ENCODE peak calls at places on chromosome 4, in eight cellular contexts. One of them, this sample, is unnamed.

GRCh38 chr4:43776371-43776770 is 672.2 kb downstream of the KCTD8 start:
- DNase-seq in endothelial cell of umbilical vein: peak; percentile 24
- DNase-seq in sigmoid colon: no peak
- DNase-seq in heart left ventricle: no peak
- DNase-seq in ovary: no peak
- DNase-seq in adrenal gland: no peak
- DNase-seq in stomach: no peak
- DNase-seq in thyroid gland: no peak
- DNase-seq in this sample: no peak

GRCh38 chr4:7852568-7853185 is 87.0 kb downstream of the AFAP1 start:
- DNase-seq in heart left ventricle: no peak
- DNase-seq in adrenal gland: no peak
- DNase-seq in sigmoid colon: peak; percentile 66
- DNase-seq in ovary: no peak
- DNase-seq in thyroid gland: peak; percentile 15
- DNase-seq in stomach: no peak
- DNase-seq in endothelial cell of umbilical vein: no peak
- DNase-seq in this sample: no peak

GRCh38 chr4:83320548-83320947 is 14.1 kb downstream of the HPSE start:
- DNase-seq in thyroid gland: peak; percentile 28
- DNase-seq in endothelial cell of umbilical vein: peak; percentile 91
- DNase-seq in sigmoid colon: peak; percentile 78
- DNase-seq in adrenal gland: peak; percentile 72
- DNase-seq in heart left ventricle: peak; percentile 80
- DNase-seq in stomach: peak; percentile 28
- DNase-seq in ovary: peak; percentile 23
- DNase-seq in this sample: peak; percentile 50

GRCh38 chr4:187666634-187667033 is 328.9 kb upstream of the ZFP42 start:
- DNase-seq in adrenal gland: no peak
- DNase-seq in heart left ventricle: no peak
- DNase-seq in stomach: no peak
- DNase-seq in thyroid gland: no peak
- DNase-seq in ovary: no peak
- DNase-seq in endothelial cell of umbilical vein: no peak
- DNase-seq in sigmoid colon: no peak
- DNase-seq in this sample: no peak

GRCh38 chr4:173039617-173040176 is 128.9 kb upstream of the GALNT7 start:
- DNase-seq in stomach: no peak
- DNase-seq in heart left ventricle: no peak
- DNase-seq in adrenal gland: no peak
- DNase-seq in ovary: no peak
- DNase-seq in endothelial cell of umbilical vein: no peak
- DNase-seq in thyroid gland: no peak
- DNase-seq in sigmoid colon: no peak
- DNase-seq in this sample: no peak

GRCh38 chr4:77852892-77853495 is 9.6 kb upstream of the MRPL1 start:
- DNase-seq in stomach: no peak
- DNase-seq in ovary: no peak
- DNase-seq in thyroid gland: no peak
- DNase-seq in adrenal gland: no peak
- DNase-seq in endothelial cell of umbilical vein: no peak
- DNase-seq in sigmoid colon: no peak
- DNase-seq in heart left ventricle: no peak
- DNase-seq in this sample: no peak

GRCh38 chr4:114187592-114187991 is 208.1 kb upstream of the ARSJ start:
- DNase-seq in stomach: no peak
- DNase-seq in ovary: no peak
- DNase-seq in heart left ventricle: no peak
- DNase-seq in adrenal gland: no peak
- DNase-seq in endothelial cell of umbilical vein: no peak
- DNase-seq in sigmoid colon: no peak
- DNase-seq in thyroid gland: no peak
- DNase-seq in this sample: no peak

GRCh38 chr4:34953145-34953799 is 1291.0 kb downstream of the ARAP2 start:
- DNase-seq in ovary: no peak
- DNase-seq in adrenal gland: no peak
- DNase-seq in heart left ventricle: no peak
- DNase-seq in sigmoid colon: peak; percentile 32
- DNase-seq in thyroid gland: no peak
- DNase-seq in endothelial cell of umbilical vein: no peak
- DNase-seq in stomach: no peak
- DNase-seq in this sample: no peak

GRCh38 chr4:87555751-87556619 is 26.8 kb upstream of the SPARCL1 start:
- DNase-seq in stomach: no peak
- DNase-seq in adrenal gland: peak; percentile 77
- DNase-seq in ovary: no peak
- DNase-seq in thyroid gland: no peak
- DNase-seq in heart left ventricle: no peak
- DNase-seq in endothelial cell of umbilical vein: peak; percentile 24
- DNase-seq in sigmoid colon: no peak
- DNase-seq in this sample: no peak

GRCh38 chr4:25670991-25671390 is 15.3 kb downstream of the SLC34A2 start:
- DNase-seq in stomach: no peak
- DNase-seq in endothelial cell of umbilical vein: no peak
- DNase-seq in sigmoid colon: no peak
- DNase-seq in heart left ventricle: no peak
- DNase-seq in thyroid gland: no peak
- DNase-seq in adrenal gland: no peak
- DNase-seq in ovary: no peak
- DNase-seq in this sample: no peak

GRCh38 chr4:63578383-63578782 is 830.9 kb downstream of the TECRL start:
- DNase-seq in stomach: no peak
- DNase-seq in thyroid gland: no peak
- DNase-seq in heart left ventricle: no peak
- DNase-seq in adrenal gland: no peak
- DNase-seq in endothelial cell of umbilical vein: no peak
- DNase-seq in sigmoid colon: no peak
- DNase-seq in ovary: no peak
- DNase-seq in this sample: no peak

GRCh38 chr4:4574792-4575191 is 32.9 kb upstream of the STX18 start:
- DNase-seq in endothelial cell of umbilical vein: peak; percentile 77
- DNase-seq in ovary: peak; percentile 61
- DNase-seq in thyroid gland: peak; percentile 63
- DNase-seq in stomach: no peak
- DNase-seq in adrenal gland: peak; percentile 88
- DNase-seq in heart left ventricle: peak; percentile 69
- DNase-seq in sigmoid colon: no peak
- DNase-seq in this sample: no peak

GRCh38 chr4:78779280-78779679 is 3.1 kb downstream of the BMP2K start:
- DNase-seq in thyroid gland: no peak
- DNase-seq in heart left ventricle: no peak
- DNase-seq in stomach: no peak
- DNase-seq in adrenal gland: no peak
- DNase-seq in endothelial cell of umbilical vein: no peak
- DNase-seq in sigmoid colon: no peak
- DNase-seq in ovary: no peak
- DNase-seq in this sample: no peak

GRCh38 chr4:173505924-173506779 is 23.9 kb downstream of the HAND2 start:
- DNase-seq in sigmoid colon: peak; percentile 90
- DNase-seq in heart left ventricle: peak; percentile 73
- DNase-seq in thyroid gland: no peak
- DNase-seq in ovary: peak; percentile 65
- DNase-seq in adrenal gland: no peak
- DNase-seq in stomach: peak; percentile 59
- DNase-seq in endothelial cell of umbilical vein: peak; percentile 25
- DNase-seq in this sample: no peak

GRCh38 chr4:128583753-128584712 is 225.5 kb upstream of the JADE1 start:
- DNase-seq in ovary: no peak
- DNase-seq in endothelial cell of umbilical vein: no peak
- DNase-seq in thyroid gland: peak; percentile 85
- DNase-seq in heart left ventricle: peak; percentile 73
- DNase-seq in sigmoid colon: no peak
- DNase-seq in stomach: peak; percentile 88
- DNase-seq in adrenal gland: peak; percentile 34
- DNase-seq in this sample: no peak

GRCh38 chr4:180234730-180235129 is 2008.5 kb upstream of the TENM3 start:
- DNase-seq in ovary: no peak
- DNase-seq in stomach: no peak
- DNase-seq in endothelial cell of umbilical vein: no peak
- DNase-seq in heart left ventricle: no peak
- DNase-seq in thyroid gland: no peak
- DNase-seq in sigmoid colon: no peak
- DNase-seq in adrenal gland: no peak
- DNase-seq in this sample: no peak

GRCh38 chr4:148299337-148299736 is 142.9 kb downstream of the NR3C2 start:
- DNase-seq in sigmoid colon: no peak
- DNase-seq in heart left ventricle: no peak
- DNase-seq in stomach: no peak
- DNase-seq in ovary: no peak
- DNase-seq in thyroid gland: no peak
- DNase-seq in endothelial cell of umbilical vein: no peak
- DNase-seq in adrenal gland: no peak
- DNase-seq in this sample: no peak

GRCh38 chr4:158826882-158827281 is 58.1 kb downstream of the FNIP2 start:
- DNase-seq in adrenal gland: no peak
- DNase-seq in ovary: no peak
- DNase-seq in stomach: peak; percentile 63
- DNase-seq in heart left ventricle: no peak
- DNase-seq in thyroid gland: peak; percentile 39
- DNase-seq in sigmoid colon: no peak
- DNase-seq in endothelial cell of umbilical vein: peak; percentile 68
- DNase-seq in this sample: no peak

GRCh38 chr4:77220841-77221613 is 64.0 kb downstream of the CCNG2 start:
- DNase-seq in endothelial cell of umbilical vein: no peak
- DNase-seq in stomach: no peak
- DNase-seq in ovary: no peak
- DNase-seq in adrenal gland: peak; percentile 75
- DNase-seq in heart left ventricle: no peak
- DNase-seq in sigmoid colon: no peak
- DNase-seq in thyroid gland: peak; percentile 21
- DNase-seq in this sample: peak; percentile 49

GRCh38 chr4:24477919-24478318 is 106.4 kb downstream of the DHX15 start:
- DNase-seq in heart left ventricle: peak; percentile 67
- DNase-seq in sigmoid colon: peak; percentile 80
- DNase-seq in ovary: peak; percentile 19
- DNase-seq in adrenal gland: no peak
- DNase-seq in endothelial cell of umbilical vein: peak; percentile 21
- DNase-seq in stomach: no peak
- DNase-seq in thyroid gland: peak; percentile 23
- DNase-seq in this sample: no peak
- H3K4me3 ChIP-seq in heart left ventricle: no peak overlapping the region
- H3K4me3 ChIP-seq in sigmoid colon: no peak overlapping the region
- H3K4me3 ChIP-seq in ovary: no peak overlapping the region
- H3K4me3 ChIP-seq in adrenal gland: no peak overlapping the region
- H3K4me3 ChIP-seq in endothelial cell of umbilical vein: no peak overlapping the region
- H3K4me3 ChIP-seq in stomach: no peak overlapping the region
- H3K4me3 ChIP-seq in thyroid gland: no peak overlapping the region
- H3K4me3 ChIP-seq in this sample: no peak overlapping the region

GRCh38 chr4:142311916-142312315 is 534.2 kb downstream of the INPP4B start:
- DNase-seq in thyroid gland: no peak
- DNase-seq in sigmoid colon: no peak
- DNase-seq in endothelial cell of umbilical vein: no peak
- DNase-seq in ovary: no peak
- DNase-seq in adrenal gland: no peak
- DNase-seq in stomach: no peak
- DNase-seq in heart left ventricle: no peak
- DNase-seq in this sample: no peak

GRCh38 chr4:142309772-142310171 is 536.3 kb downstream of the INPP4B start:
- DNase-seq in endothelial cell of umbilical vein: no peak
- DNase-seq in ovary: no peak
- DNase-seq in adrenal gland: no peak
- DNase-seq in sigmoid colon: no peak
- DNase-seq in heart left ventricle: no peak
- DNase-seq in thyroid gland: no peak
- DNase-seq in stomach: no peak
- DNase-seq in this sample: no peak

GRCh38 chr4:142312391-142312790 is 533.7 kb downstream of the INPP4B start:
- DNase-seq in adrenal gland: no peak
- DNase-seq in ovary: no peak
- DNase-seq in stomach: no peak
- DNase-seq in endothelial cell of umbilical vein: no peak
- DNase-seq in heart left ventricle: no peak
- DNase-seq in sigmoid colon: no peak
- DNase-seq in thyroid gland: no peak
- DNase-seq in this sample: no peak

GRCh38 chr4:142307857-142308256 is 538.2 kb downstream of the INPP4B start:
- DNase-seq in heart left ventricle: no peak
- DNase-seq in adrenal gland: no peak
- DNase-seq in thyroid gland: no peak
- DNase-seq in stomach: no peak
- DNase-seq in sigmoid colon: no peak
- DNase-seq in ovary: no peak
- DNase-seq in endothelial cell of umbilical vein: no peak
- DNase-seq in this sample: no peak
- TF ChIP-seq CTCF in heart left ventricle: no peak
- TF ChIP-seq CTCF in adrenal gland: no peak
- TF ChIP-seq CTCF in thyroid gland: no peak
- TF ChIP-seq CTCF in stomach: no peak
- TF ChIP-seq CTCF in sigmoid colon: no peak
- TF ChIP-seq CTCF in ovary: no peak
- TF ChIP-seq CTCF in endothelial cell of umbilical vein: no peak
- TF ChIP-seq CTCF in this sample: no peak

DNA sequence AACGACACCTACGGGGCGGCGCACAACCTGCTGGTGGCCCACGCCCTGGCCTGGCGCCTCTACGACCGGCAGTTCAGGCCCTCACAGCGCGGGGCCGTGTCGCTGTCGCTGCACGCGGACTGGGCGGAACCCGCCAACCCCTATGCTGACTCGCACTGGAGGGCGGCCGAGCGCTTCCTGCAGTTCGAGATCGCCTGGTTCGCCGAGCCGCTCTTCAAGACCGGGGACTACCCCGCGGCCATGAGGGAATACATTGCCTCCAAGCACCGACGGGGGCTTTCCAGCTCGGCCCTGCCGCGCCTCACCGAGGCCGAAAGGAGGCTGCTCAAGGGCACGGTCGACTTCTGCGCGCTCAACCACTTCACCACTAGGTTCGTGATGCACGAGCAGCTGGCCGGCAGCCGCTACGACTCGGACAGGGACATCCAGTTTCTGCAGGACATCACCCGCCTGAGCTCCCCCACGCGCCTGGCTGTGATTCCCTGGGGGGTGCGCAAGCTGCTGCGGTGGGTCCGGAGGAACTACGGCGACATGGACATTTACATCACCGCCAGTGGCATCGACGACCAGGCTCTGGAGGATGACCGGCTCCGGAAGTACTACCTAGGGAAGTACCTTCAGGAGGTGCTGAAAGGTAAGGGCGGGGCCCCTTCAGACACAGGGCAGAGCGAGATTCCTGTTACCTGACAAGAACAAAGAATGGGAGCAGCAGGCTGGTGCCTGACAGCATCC is 11.7 kb downstream of the RPL9 start:
- DNase-seq in thyroid gland: peak; percentile 77
- DNase-seq in endothelial cell of umbilical vein: peak; percentile 69
- DNase-seq in ovary: peak; percentile 36
- DNase-seq in adrenal gland: peak; percentile 70
- DNase-seq in stomach: peak; percentile 78
- DNase-seq in heart left ventricle: peak; percentile 78
- DNase-seq in sigmoid colon: peak; percentile 87
- DNase-seq in this sample: peak; percentile 89
- TF ChIP-seq POLR2A in thyroid gland: no peak
- TF ChIP-seq POLR2A in endothelial cell of umbilical vein: no peak
- TF ChIP-seq POLR2A in ovary: no peak
- TF ChIP-seq POLR2A in adrenal gland: peak; percentile 23
- TF ChIP-seq POLR2A in stomach: no peak
- TF ChIP-seq POLR2A in heart left ventricle: no peak
- TF ChIP-seq POLR2A in sigmoid colon: no peak
- TF ChIP-seq POLR2A in this sample: no peak

DNA sequence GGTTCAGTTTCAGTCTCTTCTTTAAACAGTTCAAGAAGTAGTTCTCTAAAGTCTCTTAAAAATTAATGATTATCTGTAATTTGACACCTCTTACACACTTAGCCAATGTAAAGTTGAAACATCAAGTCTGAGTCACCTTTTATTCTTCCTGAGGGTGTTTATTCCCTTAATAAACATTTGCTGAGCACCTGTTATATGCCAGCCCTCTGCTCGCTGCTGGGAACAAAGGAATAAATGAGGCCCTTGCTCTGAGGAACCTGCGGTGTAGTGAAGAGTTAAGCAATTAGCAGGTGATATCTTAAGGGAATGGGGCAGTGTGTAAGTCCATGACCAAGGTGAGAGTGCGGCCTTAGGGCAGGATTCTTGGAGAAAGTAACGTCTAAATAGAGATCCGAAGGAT is 5.2 kb upstream of the NDNF start:
- DNase-seq in stomach: no peak
- DNase-seq in sigmoid colon: no peak
- DNase-seq in endothelial cell of umbilical vein: no peak
- DNase-seq in ovary: no peak
- DNase-seq in thyroid gland: no peak
- DNase-seq in heart left ventricle: no peak
- DNase-seq in adrenal gland: no peak
- DNase-seq in this sample: no peak
- H3K4me3 ChIP-seq in stomach: no peak overlapping the region
- H3K4me3 ChIP-seq in sigmoid colon: no peak overlapping the region
- H3K4me3 ChIP-seq in endothelial cell of umbilical vein: no peak overlapping the region
- H3K4me3 ChIP-seq in ovary: no peak overlapping the region
- H3K4me3 ChIP-seq in thyroid gland: no peak overlapping the region
- H3K4me3 ChIP-seq in heart left ventricle: no peak overlapping the region
- H3K4me3 ChIP-seq in adrenal gland: no peak overlapping the region
- H3K4me3 ChIP-seq in this sample: no peak overlapping the region